ENCODE peak calls at places on chromosomes 11 and 22, in five cellular contexts. K, Y, N, U and T are unnamed samples.

GRCh38 chr22:43553451-43554258 is 141.8 kb downstream of the MPPED1 start:
- DNase-seq in K (no peak), U (no peak), N (no peak), Y (peak), T (no peak)

GRCh38 chr11:69948256-69949141 is 129.3 kb upstream of the FGF3 start:
- DNase-seq in N (peak), Y (peak), U (no peak), K (peak), T (peak)

GRCh38 chr11:103619938-103620337 is 416.5 kb upstream of the DDI1 start:
- DNase-seq in N (no peak), Y (no peak), U (no peak), K (no peak), T (no peak)

GRCh38 chr11:125479113-125479512 is 17.0 kb downstream of the FEZ1 start:
- DNase-seq in Y (no peak), U (no peak), K (no peak), N (no peak), T (no peak)

GRCh38 chr22:19869497-19870152 is 15.0 kb upstream of the GNB1L start:
- DNase-seq in U (no peak), N (no peak), Y (peak), K (no peak), T (no peak)

GRCh38 chr11:103652013-103652412 is 384.4 kb upstream of the DDI1 start:
- DNase-seq in U (no peak), N (no peak), K (no peak), Y (no peak), T (peak)

GRCh38 chr11:120303004-120303637 is 22.0 kb upstream of the TLCD5 start:
- DNase-seq in Y (peak), U (peak), N (peak), K (peak), T (peak)

GRCh38 chr22:22745225-22746060 is 101.0 kb downstream of the GGTLC2 start:
- DNase-seq in U (peak), Y (peak), N (peak), K (peak), T (no peak)

GRCh38 chr11:118230088-118230487 is 5.3 kb upstream of the JAML start:
- DNase-seq in Y (no peak), U (no peak), K (no peak), N (no peak), T (no peak)

GRCh38 chr11:2929880-2930704 is 872 bp upstream of the PHLDA2 start:
- DNase-seq in Y (peak), U (peak), N (peak), K (peak), T (peak)

GRCh38 chr22:30876925-30877553 is 91.5 kb downstream of the MORC2 start:
- DNase-seq in Y (no peak), N (no peak), K (no peak), U (no peak), T (no peak)

GRCh38 chr11:62390727-62391126 is 28.1 kb upstream of the SCGB1A1 start:
- DNase-seq in K (no peak), Y (no peak), U (no peak), N (no peak), T (no peak)

GRCh38 chr11:74696932-74697687 is 34.1 kb downstream of the CHRDL2 start:
- DNase-seq in N (peak), K (peak), U (no peak), Y (no peak), T (peak)

GRCh38 chr22:50699754-50700386 is 27.2 kb downstream of the SHANK3 start:
- DNase-seq in N (no peak), K (peak), U (no peak), Y (no peak), T (no peak)

GRCh38 chr11:22703561-22703960 is 37.1 kb downstream of the GAS2 start:
- DNase-seq in K (no peak), N (no peak), Y (no peak), U (no peak), T (peak)

GRCh38 chr11:107293677-107294344 is 163.8 kb downstream of the CWF19L2 start:
- DNase-seq in K (peak), Y (no peak), N (no peak), U (no peak), T (no peak)

GRCh38 chr22:24554316-24555159 is at the start of gene GUCD1:
- DNase-seq in Y (no peak), N (peak), K (peak), U (no peak), T (peak)

GRCh38 chr11:28153586-28153985 is 45.4 kb downstream of the METTL15 start:
- DNase-seq in Y (no peak), N (no peak), U (no peak), K (no peak), T (no peak)

GRCh38 chr11:120326845-120327281 is 1.8 kb downstream of the TLCD5 start:
- DNase-seq in U (no peak), Y (no peak), K (no peak), N (peak), T (peak)

GRCh38 chr11:3840289-3840869 is 380 bp downstream of the RHOG start:
- DNase-seq in K (no peak), Y (peak), N (peak), U (peak), T (no peak)

GRCh38 chr11:22920939-22921565 is 60.8 kb upstream of the CCDC179 start:
- DNase-seq in U (peak), K (peak), Y (no peak), N (peak), T (peak)

GRCh38 chr11:85844439-85845051 is 10.6 kb upstream of the CCDC83 start:
- DNase-seq in U (no peak), Y (no peak), N (peak), K (no peak), T (no peak)

GRCh38 chr11:113419426-113420003 is 31.9 kb downstream of the ANKK1 start:
- DNase-seq in N (no peak), Y (no peak), K (no peak), U (no peak), T (no peak)

GRCh38 chr11:96313163-96313562 is 29.8 kb downstream of the MAML2 start:
- DNase-seq in U (no peak), Y (no peak), K (no peak), N (no peak), T (no peak)

GRCh38 chr22:36193171-36193570 is 8.4 kb downstream of the APOL4 start:
- DNase-seq in Y (no peak), U (no peak), K (no peak), N (no peak), T (no peak)

GRCh38 chr22:28381427-28382167 is 298.0 kb downstream of the TTC28 start:
- DNase-seq in K (no peak), Y (no peak), U (no peak), N (no peak), T (no peak)

GRCh38 chr22:25169278-25170031 is 30.2 kb upstream of the CRYBB3 start:
- DNase-seq in K (no peak), Y (no peak), U (no peak), N (no peak), T (no peak)

GRCh38 chr22:39908737-39909136 is 7.9 kb downstream of the GRAP2 start:
- DNase-seq in Y (no peak), U (no peak), N (no peak), K (no peak), T (peak)

GRCh38 chr22:47236718-47237117 is 474.3 kb downstream of the TBC1D22A start:
- DNase-seq in Y (no peak), U (no peak), N (no peak), K (no peak), T (no peak)

GRCh38 chr11:11189501-11189900 is 163.5 kb downstream of the CSNK2A3 start:
- DNase-seq in Y (no peak), K (no peak), U (no peak), N (no peak), T (no peak)

GRCh38 chr22:31872209-31872608 is 72.1 kb upstream of the YWHAH start:
- DNase-seq in U (no peak), Y (peak), N (no peak), K (peak), T (peak)

GRCh38 chr11:3157381-3158130 is 7.6 kb downstream of the OSBPL5 start:
- DNase-seq in Y (no peak), N (no peak), U (no peak), K (no peak), T (no peak)

GRCh38 chr11:117179048-117179999 is 781 bp downstream of the SIDT2 start:
- DNase-seq in N (no peak), U (no peak), Y (no peak), K (peak), T (peak)

GRCh38 chr22:26766510-26767350 is 109.3 kb downstream of the MIAT start:
- DNase-seq in U (no peak), K (no peak), Y (no peak), N (no peak), T (no peak)

GRCh38 chr11:6472934-6473333 is 807 bp downstream of the TRIM3 start:
- DNase-seq in K (no peak), N (no peak), U (no peak), Y (no peak), T (no peak)
- H3K27ac ChIP-seq in K (no peak), N (no peak), U (no peak), Y (no peak), T (no peak)

GRCh38 chr11:40271361-40271760 is 1188.1 kb downstream of the LRRC4C start:
- DNase-seq in Y (no peak), K (no peak), N (no peak), U (no peak), T (no peak)
- H2BK12ac ChIP-seq in Y (no peak), K (no peak), N (no peak), U (no peak), T (no peak)

GRCh38 chr22:44667276-44667675 is 34.7 kb upstream of the PRR5 start:
- DNase-seq in U (no peak), Y (no peak), N (no peak), K (no peak), T (no peak)

GRCh38 chr22:44668886-44669724 is 32.9 kb upstream of the PRR5 start:
- DNase-seq in U (no peak), N (no peak), K (no peak), Y (no peak), T (no peak)

GRCh38 chr22:44669725-44670027 is 32.3 kb upstream of the PRR5 start:
- DNase-seq in Y (peak), N (no peak), U (no peak), K (peak), T (peak)

GRCh38 chr22:44667829-44668189 is 34.2 kb upstream of the PRR5 start:
- DNase-seq in K (peak), N (no peak), U (no peak), Y (no peak), T (no peak)

GRCh38 chr22:44668190-44668885 is 33.7 kb upstream of the PRR5 start:
- DNase-seq in Y (peak), U (peak), N (no peak), K (peak), T (no peak)
- H4K8ac ChIP-seq in Y (no peak), U (no peak), N (no peak), K (no peak), T (peak)

GRCh38 chr11:12674571-12674935 is 332 bp downstream of the TEAD1 start:
- DNase-seq in N (no peak), U (no peak), Y (no peak), K (no peak), T (no peak)
- H3K27ac ChIP-seq in N (peak), U (peak), Y (peak), K (no peak), T (no peak)

GRCh38 chr11:132862137-132862536 is 670.2 kb downstream of the OPCML start:
- DNase-seq in K (no peak), U (no peak), N (no peak), Y (no peak), T (no peak)
- H2BK12ac ChIP-seq in K (no peak), U (no peak), N (no peak), Y (no peak), T (no peak)

DNA sequence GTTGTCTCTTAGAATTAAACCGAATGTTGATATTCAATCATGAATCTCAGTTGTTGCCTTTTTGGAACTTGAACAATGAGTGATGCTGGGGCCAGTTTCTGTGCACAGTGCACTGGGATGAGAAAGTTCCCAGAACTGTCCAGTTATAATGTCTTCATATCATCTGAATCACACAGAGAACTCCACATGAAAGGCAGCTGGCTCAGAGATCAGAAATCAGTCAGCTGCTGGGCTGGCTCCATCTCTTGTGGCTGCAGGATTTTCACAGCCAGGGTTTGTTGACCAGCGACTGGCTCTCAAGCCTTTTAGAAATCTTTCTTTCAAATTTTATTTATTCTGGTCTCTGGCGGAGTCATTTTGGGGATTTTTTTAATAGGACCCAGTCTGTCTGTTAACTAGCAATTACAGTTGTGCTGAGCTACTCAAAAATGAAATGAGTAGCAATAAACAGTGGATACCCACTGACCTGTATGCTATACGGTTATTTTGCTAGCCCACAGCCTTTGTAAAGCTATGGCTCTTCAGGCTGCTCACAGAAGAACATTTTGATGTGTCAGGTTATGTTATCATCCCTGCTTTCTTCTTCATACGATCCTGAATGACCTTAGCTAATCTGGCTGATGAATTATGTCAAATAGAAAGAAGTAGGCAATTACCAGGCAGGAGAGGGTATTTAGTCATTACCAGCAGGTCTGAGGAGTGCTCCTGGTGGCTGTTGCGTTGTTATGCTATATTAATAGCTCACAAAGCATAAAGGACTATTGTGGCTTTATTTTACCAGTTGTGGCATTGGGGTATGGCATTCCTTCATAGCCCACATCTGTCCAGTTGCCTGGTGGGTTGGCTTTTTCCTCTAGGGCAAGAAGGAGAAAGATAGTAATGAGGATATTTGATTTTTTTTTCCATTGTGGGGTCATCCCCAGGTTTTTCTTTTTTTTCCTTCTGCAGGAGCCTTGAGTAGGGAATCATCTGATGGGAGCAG is 3.6 kb downstream of the FAT3 start:
- DNase-seq in K (no peak), Y (no peak), U (no peak), N (no peak), T (no peak)
- H4K8ac ChIP-seq in K (no peak), Y (no peak), U (no peak), N (no peak), T (no peak)